ENCODE peak calls at places on chromosomes 6 and 20, in five cellular contexts. U is K562, O is H1, X is GM12878, G is HepG2. N is an unnamed sample.

GRCh38 chr6:106744781-106745180 is 115.4 kb downstream of the QRSL1 start:
- DNase-seq in U (no peak), O (no peak), X (no peak), G (no peak), N (no peak)

GRCh38 chr6:112956696-112957525 is 609.8 kb downstream of the RFPL4B start:
- DNase-seq in U (peak), O (no peak), X (no peak), G (no peak), N (no peak)

GRCh38 chr6:2037230-2037926 is 208.0 kb downstream of the GMDS start:
- DNase-seq in U (no peak), O (no peak), X (no peak), G (no peak), N (no peak)

GRCh38 chr20:42181064-42181463 is 562.9 kb upstream of the CHD6 start:
- DNase-seq in U (no peak), O (no peak), X (no peak), G (no peak), N (no peak)

GRCh38 chr20:37243937-37244571 is 17.6 kb downstream of the GHRH start:
- DNase-seq in U (no peak), O (no peak), X (no peak), G (no peak), N (no peak)

GRCh38 chr6:157887892-157888291 is 64.8 kb downstream of the SNX9 start:
- DNase-seq in U (no peak), O (no peak), X (no peak), G (no peak), N (no peak)

GRCh38 chr20:58202039-58202438 is 26.4 kb downstream of the ANKRD60 start:
- DNase-seq in U (no peak), O (no peak), X (no peak), G (no peak), N (no peak)

GRCh38 chr6:79872986-79873385 is 74.4 kb downstream of the ELOVL4 start:
- DNase-seq in U (no peak), O (no peak), X (no peak), G (no peak), N (no peak)

GRCh38 chr6:36345681-36346417 is 9.2 kb upstream of the BNIP5 start:
- DNase-seq in U (peak), O (peak), X (no peak), G (no peak), N (peak)

GRCh38 chr20:62614961-62615680 is 27.2 kb upstream of the SLCO4A1 start:
- DNase-seq in U (no peak), O (no peak), X (no peak), G (no peak), N (no peak)

GRCh38 chr6:110398778-110399177 is 16.6 kb downstream of the DDO start:
- DNase-seq in U (no peak), O (no peak), X (no peak), G (no peak), N (no peak)

GRCh38 chr6:158611600-158612041 is 32.9 kb downstream of the DYNLT1 start:
- DNase-seq in U (no peak), O (peak), X (no peak), G (no peak), N (peak)

GRCh38 chr6:2861822-2862164 is 20.1 kb upstream of the SERPINB1 start:
- DNase-seq in U (no peak), O (no peak), X (no peak), G (no peak), N (no peak)

GRCh38 chr6:125421853-125422252 is 120.1 kb upstream of the HDDC2 start:
- DNase-seq in U (no peak), O (peak), X (no peak), G (no peak), N (peak)

GRCh38 chr20:8805737-8806442 is 263.0 kb upstream of the PLCB4 start:
- DNase-seq in U (no peak), O (no peak), X (no peak), G (no peak), N (no peak)

GRCh38 chr20:51456511-51457280 is 85.8 kb downstream of the NFATC2 start:
- DNase-seq in U (peak), O (no peak), X (no peak), G (peak), N (peak)

DNA sequence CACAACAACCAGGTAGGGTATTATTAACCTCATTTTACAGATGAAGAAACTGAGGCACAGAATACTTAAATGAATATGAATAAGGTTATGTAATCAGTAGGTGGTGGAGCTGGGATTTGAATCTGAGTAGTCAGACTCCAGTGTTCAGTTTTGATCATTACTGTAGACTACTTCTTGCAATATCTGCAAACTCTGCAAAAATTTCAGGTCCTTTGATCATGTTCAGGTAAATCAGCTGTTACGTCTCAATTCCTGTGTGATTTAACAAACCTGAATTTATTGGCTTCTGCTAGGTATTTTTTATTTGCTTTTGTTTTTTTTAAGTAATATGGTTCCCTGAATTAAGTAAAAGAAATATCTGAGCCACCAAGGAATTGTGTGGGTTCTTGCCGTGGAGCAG is 70.7 kb upstream of the NOTCH4 start:
- DNase-seq in U (no peak), O (no peak), X (no peak), G (no peak), N (no peak)
- TF ChIP-seq CREB1 in U (no peak), O (no peak), X (no peak), G (no peak), N (no peak)

DNA sequence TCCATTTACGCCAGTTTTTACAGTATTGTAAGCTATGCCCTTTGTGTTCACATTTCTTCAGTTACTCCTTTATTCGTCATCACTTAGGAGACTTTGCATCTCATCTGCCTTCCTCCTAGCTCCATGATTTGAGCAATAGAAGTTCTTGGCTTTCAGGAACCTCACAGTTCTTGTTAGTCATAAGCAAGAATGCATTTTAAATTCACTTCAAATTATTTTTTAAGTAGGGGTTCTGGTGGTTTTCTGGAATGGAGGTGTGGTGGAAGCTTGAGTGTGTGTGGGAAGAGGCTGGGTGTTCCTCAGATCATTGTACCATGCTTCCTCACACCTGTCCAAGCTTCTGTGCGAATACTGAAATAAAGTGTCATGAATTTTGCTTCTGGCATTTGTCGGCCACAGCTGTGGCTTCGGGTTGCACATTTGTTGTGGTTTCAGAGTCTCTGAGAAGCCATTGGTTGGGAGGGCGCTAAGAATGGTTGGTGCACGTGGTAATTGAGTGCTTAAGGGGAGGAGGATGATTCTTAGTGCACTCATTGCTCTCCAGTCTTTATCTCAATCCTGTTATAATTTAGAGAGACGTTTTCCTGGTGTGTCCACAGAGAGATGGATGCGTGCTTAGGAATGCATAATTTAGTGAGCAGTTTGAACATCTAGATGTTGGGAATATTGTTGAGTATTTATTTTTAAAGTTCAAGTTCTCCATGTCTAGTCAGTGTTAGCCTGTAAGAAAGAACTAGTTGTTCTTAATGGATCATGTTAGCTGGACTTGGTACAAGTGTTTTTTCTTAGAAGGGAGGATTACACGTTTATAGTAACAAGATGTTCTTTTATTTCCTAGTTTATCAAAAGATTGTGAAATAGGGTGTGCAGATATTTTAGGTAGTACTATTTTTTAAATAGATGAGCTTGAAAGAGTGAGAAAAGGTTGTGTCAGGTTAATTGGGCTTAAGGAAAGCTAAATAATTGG is 31.9 kb downstream of the FOXO3 start:
- DNase-seq in U (peak), O (no peak), X (peak), G (no peak), N (no peak)
- TF ChIP-seq ATF3 in U (no peak), O (no peak), X (no peak), G (no peak), N (no peak)

GRCh38 chr20:47231382-47232042 is 125.0 kb downstream of the ZMYND8 start:
- DNase-seq in U (no peak), O (no peak), X (no peak), G (no peak), N (no peak)
- TF ChIP-seq CREB1 in U (no peak), O (no peak), X (no peak), G (no peak), N (no peak)

GRCh38 chr6:108626777-108627176 is 66.1 kb downstream of the FOXO3 start:
- DNase-seq in U (no peak), O (no peak), X (no peak), G (no peak), N (no peak)

GRCh38 chr6:108623995-108624394 is 63.3 kb downstream of the FOXO3 start:
- DNase-seq in U (no peak), O (no peak), X (no peak), G (peak), N (no peak)

GRCh38 chr6:108621117-108621516 is 60.4 kb downstream of the FOXO3 start:
- DNase-seq in U (no peak), O (no peak), X (no peak), G (no peak), N (no peak)

GRCh38 chr6:108619431-108620197 is 58.9 kb downstream of the FOXO3 start:
- DNase-seq in U (no peak), O (no peak), X (no peak), G (no peak), N (no peak)

GRCh38 chr6:108622601-108623335 is 62.1 kb downstream of the FOXO3 start:
- DNase-seq in U (no peak), O (no peak), X (no peak), G (no peak), N (no peak)
- TF ChIP-seq ATF3 in U (no peak), O (no peak), X (no peak), G (no peak), N (no peak)

DNA sequence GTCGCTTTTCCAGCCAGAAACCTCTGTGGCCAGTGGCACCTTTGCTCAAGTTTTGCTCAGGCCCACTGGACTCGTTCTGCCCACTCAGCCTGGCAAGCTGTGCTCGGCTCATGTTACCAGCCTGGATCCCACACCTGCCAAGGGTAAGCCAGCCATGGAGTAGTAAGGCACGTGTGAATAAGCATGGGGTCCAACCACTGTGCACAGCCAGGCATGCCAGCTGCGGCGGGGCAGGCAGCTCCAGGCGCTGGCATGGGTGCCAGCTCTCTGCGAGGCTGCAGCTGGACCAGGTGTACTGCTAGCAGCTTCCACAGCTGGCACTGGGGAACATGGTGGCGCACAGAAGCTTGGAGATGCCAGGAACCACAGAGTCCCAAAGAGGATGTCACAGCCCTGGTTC is 32.1 kb upstream of the PDYN start:
- DNase-seq in U (no peak), O (no peak), X (no peak), G (no peak), N (no peak)
- TF ChIP-seq CREB1 in U (no peak), O (no peak), X (no peak), G (no peak), N (no peak)